ENCODE peak calls at places on chromosomes 3 and 15, in ten cellular contexts. M, Z, G, L, D, W, K, Q, A and P are unnamed samples.

GRCh38 chr3:72185549-72186484 is 400.9 kb upstream of the PROK2 start:
- DNase-seq in M (no peak), Z (no peak), G (peak), L (peak), D (peak), W (no peak), K (peak), Q (no peak), A (peak), P (peak)

GRCh38 chr3:154129625-154130024 is 8.4 kb downstream of the ARHGEF26 start:
- DNase-seq in M (no peak), Z (no peak), G (no peak), L (no peak), D (no peak), W (no peak), K (peak), Q (no peak), A (no peak), P (no peak)

GRCh38 chr15:69358850-69359249 is 55.3 kb upstream of the KIF23 start:
- DNase-seq in M (no peak), Z (no peak), G (no peak), L (no peak), D (no peak), W (no peak), K (no peak), Q (no peak), A (no peak), P (no peak)

GRCh38 chr3:64072111-64072510 is 48.8 kb upstream of the PSMD6 start:
- DNase-seq in M (no peak), Z (no peak), G (no peak), L (no peak), D (no peak), W (no peak), K (no peak), Q (no peak), A (no peak), P (no peak)

GRCh38 chr15:48868018-48868417 is 9.9 kb upstream of the EID1 start:
- DNase-seq in M (no peak), Z (no peak), G (peak), L (no peak), D (peak), W (no peak), K (peak), Q (no peak), A (no peak), P (no peak)

GRCh38 chr15:72464251-72464650 is 9.9 kb upstream of the ARIH1 start:
- DNase-seq in M (no peak), Z (no peak), G (no peak), L (no peak), D (no peak), W (no peak), K (no peak), Q (no peak), A (no peak), P (no peak)

GRCh38 chr15:98671060-98672008 is 23.0 kb downstream of the IGF1R start:
- DNase-seq in M (no peak), Z (no peak), G (peak), L (peak), D (peak), W (no peak), K (peak), Q (no peak), A (peak), P (peak)

GRCh38 chr3:151196441-151196840 is 6.6 kb downstream of the GPR171 start:
- DNase-seq in M (no peak), Z (no peak), G (no peak), L (no peak), D (no peak), W (no peak), K (no peak), Q (no peak), A (no peak), P (no peak)

GRCh38 chr3:123449092-123449985 is 449 bp upstream of the ADCY5 start:
- DNase-seq in M (no peak), Z (no peak), G (peak), L (peak), D (peak), W (peak), K (peak), Q (peak), A (peak), P (peak)

GRCh38 chr3:194730369-194730768 is 44.7 kb downstream of the FAM43A start:
- DNase-seq in M (no peak), Z (no peak), G (no peak), L (peak), D (no peak), W (no peak), K (no peak), Q (no peak), A (no peak), P (no peak)

GRCh38 chr3:98745718-98746117 is 17.4 kb upstream of the ST3GAL6 start:
- DNase-seq in M (no peak), Z (no peak), G (no peak), L (no peak), D (no peak), W (no peak), K (no peak), Q (no peak), A (no peak), P (no peak)

GRCh38 chr15:43515731-43516130 is 1.7 kb upstream of the MAP1A start:
- DNase-seq in M (no peak), Z (no peak), G (no peak), L (no peak), D (no peak), W (peak), K (no peak), Q (no peak), A (no peak), P (no peak)

GRCh38 chr3:179504371-179504770 is 53.1 kb upstream of the GNB4 start:
- DNase-seq in M (no peak), Z (no peak), G (no peak), L (no peak), D (no peak), W (no peak), K (no peak), Q (no peak), A (no peak), P (no peak)

GRCh38 chr3:10693457-10693856 is 122.6 kb upstream of the SLC6A11 start:
- DNase-seq in M (no peak), Z (no peak), G (no peak), L (no peak), D (peak), W (no peak), K (peak), Q (no peak), A (peak), P (peak)
- TF ChIP-seq CTCF in M (no peak), Z (no peak), G (no peak), L (no peak), D (peak), W (no peak), K (no peak), Q (no peak), A (no peak), P (peak)

GRCh38 chr15:100054539-100054938 is 287.2 kb downstream of the ADAMTS17 start:
- DNase-seq in M (no peak), Z (no peak), G (no peak), L (no peak), D (no peak), W (no peak), K (no peak), Q (no peak), A (no peak), P (no peak)
- TF ChIP-seq CTCF in M (no peak), Z (no peak), G (no peak), L (no peak), D (no peak), W (no peak), K (no peak), Q (no peak), A (no peak), P (no peak)

GRCh38 chr3:189974372-189974771 is 146.3 kb downstream of the P3H2 start:
- DNase-seq in M (no peak), Z (no peak), G (no peak), L (no peak), D (no peak), W (no peak), K (no peak), Q (no peak), A (no peak), P (no peak)
- TF ChIP-seq CTCF in M (no peak), Z (no peak), G (no peak), L (no peak), D (no peak), W (no peak), K (no peak), Q (no peak), A (no peak), P (no peak)

DNA sequence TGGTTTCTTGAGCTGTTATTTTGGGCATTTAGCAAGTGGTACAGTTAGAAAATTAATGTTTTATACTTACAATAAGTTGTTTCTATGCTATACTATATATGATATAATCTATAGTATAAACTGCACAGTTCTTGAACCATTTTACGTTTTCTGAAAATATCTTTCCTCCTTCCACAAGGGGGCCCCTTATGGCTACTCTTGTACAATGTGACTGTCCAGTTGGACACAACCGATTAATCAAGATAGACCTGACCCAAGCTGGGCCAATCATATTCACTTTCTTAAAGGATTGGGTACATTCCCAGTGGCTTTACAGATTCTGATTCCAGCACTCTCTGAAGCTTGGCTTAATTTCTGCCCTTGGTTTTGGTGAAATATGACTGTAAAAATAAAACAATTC is 953.4 kb downstream of the AGBL1 start:
- DNase-seq in M (no peak), Z (no peak), G (peak), L (no peak), D (peak), W (no peak), K (no peak), Q (no peak), A (no peak), P (peak)
- TF ChIP-seq CTCF in M (no peak), Z (no peak), G (peak), L (no peak), D (peak), W (no peak), K (no peak), Q (no peak), A (peak), P (peak)

DNA sequence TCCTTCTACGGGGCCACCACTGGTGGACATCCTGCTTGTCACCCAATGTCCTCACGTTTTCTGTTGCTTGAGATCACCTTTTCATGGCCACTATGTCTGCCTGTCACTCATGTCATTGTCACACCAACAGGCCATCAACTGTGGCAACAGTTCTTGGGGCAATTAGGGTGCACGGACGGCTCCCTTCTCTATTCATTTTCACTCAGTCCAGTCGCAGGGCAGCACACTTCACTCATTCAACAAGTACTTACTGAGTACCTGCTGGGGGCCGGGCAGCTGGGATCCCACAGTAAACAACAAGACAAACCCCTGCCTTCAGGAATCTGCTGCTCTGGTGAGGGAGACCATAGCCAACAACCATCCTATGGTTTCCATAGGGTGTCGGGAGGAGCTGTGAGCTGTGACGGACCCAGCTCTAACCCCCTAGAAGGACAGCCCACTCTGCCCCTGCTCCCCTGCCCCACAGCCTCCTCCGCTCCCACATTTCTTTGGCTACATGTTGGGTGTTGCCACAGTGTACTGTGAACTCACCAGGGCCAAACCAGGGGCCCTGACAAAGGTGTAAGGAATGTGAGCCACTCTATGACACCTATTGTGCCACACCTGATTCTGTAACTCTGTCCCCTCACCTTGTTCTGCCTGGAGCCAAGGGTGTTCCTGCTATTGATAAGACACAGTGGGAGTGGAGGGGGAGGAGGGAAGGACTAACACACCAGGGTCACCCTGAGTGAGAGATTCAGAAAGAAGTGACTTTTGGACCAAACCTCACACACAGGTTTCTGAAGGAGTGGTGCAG is 1.9 kb downstream of the VILL start:
- DNase-seq in M (no peak), Z (no peak), G (no peak), L (no peak), D (no peak), W (peak), K (no peak), Q (no peak), A (no peak), P (no peak)
- TF ChIP-seq CTCF in M (no peak), Z (no peak), G (no peak), L (no peak), D (no peak), W (no peak), K (no peak), Q (no peak), A (no peak), P (no peak)